ENCODE peak calls at places on chromosomes 5 and 9, in five cellular contexts. Y is SK-N-SH, K is HepG2, T is K562, X is GM12878. S is an unnamed sample.
A peak's percentile ranks its signal among the peaks of the same experiment; 100 is the strongest.

GRCh38 chr5:55919625-55920024 is 68.5 kb downstream of the IL31RA start:
- DNase-seq in Y (no peak), K (no peak), T (no peak), X (no peak), S (no peak)

GRCh38 chr5:151191661-151192060 is 32.2 kb downstream of the CCDC69 start:
- DNase-seq in Y (no peak), K (no peak), T (no peak), X (no peak), S (no peak)

GRCh38 chr5:107557051-107557658 is 113.6 kb downstream of the EFNA5 start:
- DNase-seq in Y (no peak), K (no peak), T (no peak), X (no peak), S (peak; percentile 59)

GRCh38 chr5:58201922-58202648 is 257.8 kb downstream of the PLK2 start:
- DNase-seq in Y (no peak), K (no peak), T (no peak), X (no peak), S (no peak)

GRCh38 chr9:78866228-78867132 is 569.6 kb downstream of the PSAT1 start:
- DNase-seq in Y (no peak), K (peak; percentile 2), T (no peak), X (no peak), S (peak; percentile 13)

GRCh38 chr5:17441351-17441750 is 56.7 kb upstream of the TAF11L2 start:
- DNase-seq in Y (no peak), K (no peak), T (no peak), X (no peak), S (no peak)

GRCh38 chr5:105587963-105588662 is 2025.5 kb upstream of the NUDT12 start:
- DNase-seq in Y (no peak), K (no peak), T (no peak), X (no peak), S (no peak)

GRCh38 chr5:151742870-151743294 is 15.5 kb downstream of the ATOX1 start:
- DNase-seq in Y (peak; percentile 62), K (peak; percentile 41), T (peak; percentile 35), X (no peak), S (peak; percentile 56)

GRCh38 chr9:88300556-88300955 is 87.7 kb upstream of the SPIN1 start:
- DNase-seq in Y (no peak), K (no peak), T (no peak), X (no peak), S (no peak)

GRCh38 chr5:141330299-141331080 is at the start of gene PCDHGA1:
- DNase-seq in Y (peak; percentile 35), K (peak; percentile 51), T (peak; percentile 25), X (no peak), S (no peak)

GRCh38 chr9:72271617-72272478 is 93.2 kb downstream of the ZFAND5 start:
- DNase-seq in Y (peak; percentile 50), K (peak; percentile 46), T (peak; percentile 66), X (no peak), S (peak; percentile 47)

GRCh38 chr9:124313940-124314339 is 56.2 kb downstream of the NEK6 start:
- DNase-seq in Y (no peak), K (no peak), T (no peak), X (no peak), S (no peak)

GRCh38 chr5:15691536-15691935 is 191.6 kb downstream of the FBXL7 start:
- DNase-seq in Y (no peak), K (no peak), T (no peak), X (no peak), S (no peak)

GRCh38 chr9:129148463-129149204 is 29.4 kb downstream of the IER5L start:
- DNase-seq in Y (no peak), K (no peak), T (no peak), X (no peak), S (no peak)

GRCh38 chr5:151679421-151680155 is 7.1 kb downstream of the SPARC start:
- DNase-seq in Y (no peak), K (no peak), T (no peak), X (no peak), S (no peak)

GRCh38 chr9:133590231-133590855 is 18.8 kb downstream of the FAM163B start:
- DNase-seq in Y (no peak), K (no peak), T (no peak), X (no peak), S (no peak)

GRCh38 chr5:17378346-17378984 is 119.6 kb upstream of the TAF11L2 start:
- DNase-seq in Y (no peak), K (no peak), T (no peak), X (no peak), S (no peak)

GRCh38 chr5:62477801-62478200 is 65.2 kb downstream of the IPO11 start:
- DNase-seq in Y (no peak), K (no peak), T (no peak), X (no peak), S (no peak)

GRCh38 chr9:113511856-113512761 is 48.6 kb downstream of the RGS3 start:
- DNase-seq in Y (no peak), K (no peak), T (no peak), X (peak; percentile 81), S (no peak)

GRCh38 chr5:171351674-171352073 is 36.0 kb upstream of the NPM1 start:
- DNase-seq in Y (no peak), K (no peak), T (no peak), X (no peak), S (no peak)

GRCh38 chr5:90514520-90514919 is 14.9 kb downstream of the LYSMD3 start:
- DNase-seq in Y (no peak), K (no peak), T (no peak), X (no peak), S (no peak)

GRCh38 chr9:25975667-25976066 is 297.4 kb upstream of the TUSC1 start:
- DNase-seq in Y (no peak), K (no peak), T (no peak), X (no peak), S (no peak)

GRCh38 chr5:123696948-123697347 is 185.0 kb downstream of the CSNK1G3 start:
- DNase-seq in Y (no peak), K (no peak), T (no peak), X (no peak), S (no peak)

GRCh38 chr9:75907329-75907728 is 16.9 kb downstream of the PCSK5 start:
- DNase-seq in Y (no peak), K (peak; percentile 35), T (no peak), X (no peak), S (no peak)

GRCh38 chr5:172793577-172794488 is 22.8 kb upstream of the DUSP1 start:
- DNase-seq in Y (no peak), K (peak; percentile 70), T (no peak), X (no peak), S (no peak)
- TF ChIP-seq ZBTB33 in Y (no peak), K (peak; percentile 5), T (no peak), X (no peak), S (no peak)

GRCh38 chr9:95515272-95516113 is 1.3 kb downstream of the PTCH1 start:
- DNase-seq in Y (peak; percentile 82), K (no peak), T (no peak), X (no peak), S (no peak)

GRCh38 chr9:95518026-95518425 is 1.3 kb upstream of the PTCH1 start:
- DNase-seq in Y (no peak), K (no peak), T (no peak), X (no peak), S (no peak)

GRCh38 chr9:95516221-95516735 is 493 bp downstream of the PTCH1 start:
- DNase-seq in Y (peak; percentile 76), K (no peak), T (peak; percentile 69), X (no peak), S (no peak)

GRCh38 chr9:95517559-95517933 is 775 bp upstream of the PTCH1 start:
- DNase-seq in Y (no peak), K (no peak), T (no peak), X (no peak), S (no peak)

GRCh38 chr9:95516736-95517558 is at the start of gene PTCH1:
- DNase-seq in Y (peak; percentile 83), K (no peak), T (peak; percentile 86), X (no peak), S (no peak)
- TF ChIP-seq ZBTB33 in Y (no peak), K (no peak), T (no peak), X (no peak), S (no peak)

GRCh38 chr5:32311404-32312193 is 1.1 kb downstream of the MTMR12 start:
- DNase-seq in Y (peak; percentile 26), K (no peak), T (no peak), X (no peak), S (no peak)
- TF ChIP-seq ZBTB33 in Y (no peak), K (no peak), T (no peak), X (no peak), S (no peak)

DNA sequence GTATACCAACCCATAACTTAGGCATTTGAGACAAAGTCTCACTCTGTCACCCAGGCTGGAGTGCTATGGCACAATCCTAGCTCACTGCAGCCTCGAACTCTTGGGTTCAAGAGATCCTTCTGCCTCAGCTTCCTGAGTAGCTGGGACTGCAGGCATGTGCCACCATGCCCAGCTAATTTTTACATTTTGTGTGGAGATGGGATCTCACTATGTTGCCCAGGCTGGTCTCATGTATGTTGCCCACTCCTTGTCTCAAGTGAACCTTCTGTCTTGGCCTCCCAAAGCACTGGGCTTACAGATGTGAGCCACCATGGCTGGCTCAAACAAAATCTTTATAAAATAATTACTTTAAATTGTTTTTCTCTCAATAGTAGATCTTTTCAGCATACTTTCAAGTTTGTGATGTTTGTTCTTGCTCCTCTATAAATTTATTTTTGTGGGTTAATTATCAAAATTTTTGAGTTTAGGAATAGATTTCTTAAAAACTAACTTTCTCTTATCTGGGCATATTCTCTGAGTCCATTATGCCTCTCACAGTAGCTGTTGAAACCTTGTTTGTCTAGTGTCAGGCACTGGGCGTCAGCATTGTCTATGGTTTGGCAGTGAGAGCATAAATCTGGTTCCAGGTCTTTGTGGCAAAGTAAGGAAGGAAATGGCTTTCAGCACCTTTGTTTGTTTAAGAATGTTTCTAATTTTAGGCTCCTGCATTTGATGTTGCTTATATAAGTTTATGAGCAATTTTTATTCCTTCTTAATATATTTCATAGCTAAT is 38.7 kb downstream of the NLN start:
- DNase-seq in Y (no peak), K (no peak), T (no peak), X (peak; percentile 8), S (no peak)
- TF ChIP-seq ZBTB33 in Y (no peak), K (no peak), T (no peak), X (no peak), S (no peak)

GRCh38 chr9:2872307-2872940 is 28.5 kb upstream of the PUM3 start:
- DNase-seq in Y (peak; percentile 27), K (peak; percentile 49), T (no peak), X (no peak), S (peak; percentile 23)
- TF ChIP-seq ZBTB33 in Y (no peak), K (no peak), T (no peak), X (no peak), S (no peak)

GRCh38 chr5:68460147-68460760 is 244.7 kb downstream of the PIK3R1 start:
- DNase-seq in Y (peak; percentile 37), K (peak; percentile 52), T (peak; percentile 44), X (no peak), S (peak; percentile 60)
- TF ChIP-seq ZBTB33 in Y (no peak), K (no peak), T (no peak), X (no peak), S (no peak)